ENCODE peak calls at places on chromosomes 11 and 22, in five cellular contexts. G is dorsolateral prefrontal cortex, J is A549, P is NB4, H is lung. U is an unnamed sample.

GRCh38 chr11:69518081-69518950 is 36.9 kb downstream of the LINC01488 start:
- DNase-seq in G (no peak), J (no peak), P (no peak), H (no peak), U (peak)

GRCh38 chr11:45860348-45860747 is 13.1 kb downstream of the CRY2 start:
- DNase-seq in G (no peak), J (no peak), P (no peak), H (no peak), U (no peak)

GRCh38 chr11:71489311-71490043 is 36.5 kb downstream of the NADSYN1 start:
- DNase-seq in G (no peak), J (peak), P (no peak), H (no peak), U (peak)

GRCh38 chr22:30640839-30641430 is 5.4 kb downstream of the SLC35E4 start:
- DNase-seq in G (no peak), J (no peak), P (no peak), H (no peak), U (no peak)

GRCh38 chr11:17603056-17603825 is 56.2 kb downstream of the OTOG start:
- DNase-seq in G (no peak), J (no peak), P (no peak), H (peak), U (no peak)

GRCh38 chr11:61946894-61947293 is 3.3 kb upstream of the BEST1 start:
- DNase-seq in G (no peak), J (no peak), P (no peak), H (no peak), U (no peak)

GRCh38 chr11:61489833-61490585 is 18.5 kb upstream of the LRRC10B start:
- DNase-seq in G (no peak), J (no peak), P (no peak), H (no peak), U (no peak)

GRCh38 chr22:31861226-31861840 is 83.0 kb upstream of the YWHAH start:
- DNase-seq in G (no peak), J (no peak), P (no peak), H (no peak), U (peak)

GRCh38 chr11:27997344-27997743 is 110.6 kb downstream of the KIF18A start:
- DNase-seq in G (no peak), J (no peak), P (peak), H (no peak), U (no peak)

GRCh38 chr11:61534025-61534900 is 25.7 kb downstream of the LRRC10B start:
- DNase-seq in G (no peak), J (no peak), P (no peak), H (no peak), U (no peak)

GRCh38 chr11:92141159-92141558 is 83.5 kb upstream of the FAT3 start:
- DNase-seq in G (no peak), J (no peak), P (no peak), H (no peak), U (no peak)

GRCh38 chr11:61793084-61793828 is 545 bp downstream of the FEN1 start:
- DNase-seq in G (no peak), J (peak), P (peak), H (no peak), U (no peak)

GRCh38 chr22:20433686-20434241 is 3.9 kb downstream of the SCARF2 start:
- DNase-seq in G (no peak), J (no peak), P (no peak), H (no peak), U (no peak)

GRCh38 chr11:20260307-20260706 is 100.0 kb upstream of the DBX1 start:
- DNase-seq in G (no peak), J (no peak), P (no peak), H (no peak), U (no peak)

DNA sequence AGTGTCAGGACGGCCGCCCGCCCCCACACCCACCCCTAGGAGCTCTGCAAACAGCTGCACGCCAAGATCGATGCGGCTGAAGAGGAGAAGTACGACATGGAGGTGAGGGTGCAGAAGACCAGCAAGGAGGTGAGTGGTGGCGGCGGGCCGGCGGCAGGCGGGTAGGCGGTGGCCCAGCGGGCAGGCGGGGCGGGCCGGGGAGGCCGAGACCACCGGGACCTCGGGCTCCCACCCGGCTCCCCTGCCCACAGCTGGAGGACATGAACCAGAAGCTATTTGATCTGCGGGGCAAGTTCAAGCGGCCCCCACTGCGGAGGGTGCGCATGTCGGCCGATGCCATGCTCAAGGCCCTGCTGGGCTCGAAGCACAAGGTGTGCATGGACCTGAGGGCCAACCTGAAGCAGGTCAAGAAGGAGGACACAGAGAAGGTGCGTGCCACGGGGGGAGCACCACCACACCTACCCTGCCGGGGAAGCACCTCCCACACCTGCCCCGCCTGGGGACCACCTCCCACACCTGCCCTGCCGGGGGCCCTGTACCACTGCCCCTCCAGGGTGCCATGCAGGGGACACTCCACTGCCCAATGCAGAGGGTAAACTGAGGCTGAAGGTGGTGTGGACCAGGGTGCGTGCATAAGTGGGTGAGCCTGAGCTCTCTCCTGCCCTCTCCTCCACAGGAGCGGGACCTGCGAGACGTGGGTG is 2.1 kb downstream of the TNNI2 start:
- DNase-seq in G (no peak), J (no peak), P (no peak), H (no peak), U (no peak)
- H3K4me3 ChIP-seq in G (no peak), J (no peak), P (no peak), H (peak), U (no peak)

GRCh38 chr11:67055812-67056211 is 835 bp upstream of the RHOD start:
- DNase-seq in G (no peak), J (no peak), P (no peak), H (no peak), U (no peak)
- H3K4me3 ChIP-seq in G (no peak), J (peak), P (no peak), H (peak), U (peak)

DNA sequence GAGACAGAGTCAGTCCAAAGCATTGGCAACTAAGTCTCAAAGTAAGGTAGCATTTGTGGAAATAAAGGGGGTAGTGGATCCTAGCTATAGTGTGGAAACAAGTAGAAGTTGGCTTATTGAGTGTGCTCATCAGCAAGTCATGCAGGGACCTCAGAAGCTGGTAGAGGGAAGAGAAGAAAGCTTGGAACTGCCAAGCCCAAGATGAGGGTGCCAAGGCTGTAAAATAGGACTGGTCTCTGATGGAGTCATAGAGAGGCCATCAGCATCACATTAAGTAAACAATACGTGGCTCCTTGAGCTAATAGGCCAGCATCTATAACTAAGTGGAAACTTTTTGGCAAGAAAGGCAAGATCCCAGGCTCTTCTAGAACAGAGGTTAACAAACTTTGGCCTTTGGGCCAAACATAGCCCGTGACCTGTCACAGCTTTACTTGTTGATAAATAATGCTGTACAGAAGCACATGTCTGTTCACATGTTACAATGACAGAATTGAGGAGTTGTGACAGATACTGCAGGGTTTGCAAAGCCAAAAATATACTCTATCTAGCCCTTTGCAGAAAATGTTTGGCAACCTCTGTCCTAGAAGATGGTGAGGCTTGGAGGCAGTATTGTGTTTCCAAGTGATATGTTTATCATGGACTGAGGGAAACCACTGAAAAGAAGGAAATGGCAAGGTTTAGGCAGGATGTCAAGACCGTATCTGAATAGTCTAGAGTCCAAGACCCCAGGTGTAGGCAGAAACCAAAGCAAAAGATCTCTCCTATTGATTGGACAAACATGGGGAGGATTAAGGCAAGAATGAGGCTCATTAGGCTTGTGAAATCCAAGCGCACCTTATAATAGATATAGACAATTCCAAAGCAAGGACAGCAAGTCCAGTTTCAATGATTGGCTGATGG is 62.5 kb upstream of the CD44 start:
- DNase-seq in G (no peak), J (no peak), P (no peak), H (no peak), U (no peak)
- H3K4me3 ChIP-seq in G (no peak), J (no peak), P (no peak), H (no peak), U (no peak)

GRCh38 chr22:46830001-46830715 is 67.7 kb downstream of the TBC1D22A start:
- DNase-seq in G (no peak), J (peak), P (no peak), H (no peak), U (peak)
- H3K4me3 ChIP-seq in G (no peak), J (peak), P (no peak), H (no peak), U (no peak)

GRCh38 chr22:28769394-28770085 is 3.0 kb upstream of the CCDC117 start:
- DNase-seq in G (no peak), J (no peak), P (no peak), H (no peak), U (no peak)
- H3K4me3 ChIP-seq in G (no peak), J (no peak), P (no peak), H (no peak), U (no peak)

GRCh38 chr11:122440783-122441701 is 214.5 kb upstream of the UBASH3B start:
- DNase-seq in G (no peak), J (peak), P (peak), H (no peak), U (peak)

GRCh38 chr11:122439911-122440782 is 215.4 kb upstream of the UBASH3B start:
- DNase-seq in G (no peak), J (peak), P (peak), H (no peak), U (peak)

GRCh38 chr11:122436188-122436555 is 219.3 kb upstream of the UBASH3B start:
- DNase-seq in G (no peak), J (no peak), P (no peak), H (no peak), U (no peak)

DNA sequence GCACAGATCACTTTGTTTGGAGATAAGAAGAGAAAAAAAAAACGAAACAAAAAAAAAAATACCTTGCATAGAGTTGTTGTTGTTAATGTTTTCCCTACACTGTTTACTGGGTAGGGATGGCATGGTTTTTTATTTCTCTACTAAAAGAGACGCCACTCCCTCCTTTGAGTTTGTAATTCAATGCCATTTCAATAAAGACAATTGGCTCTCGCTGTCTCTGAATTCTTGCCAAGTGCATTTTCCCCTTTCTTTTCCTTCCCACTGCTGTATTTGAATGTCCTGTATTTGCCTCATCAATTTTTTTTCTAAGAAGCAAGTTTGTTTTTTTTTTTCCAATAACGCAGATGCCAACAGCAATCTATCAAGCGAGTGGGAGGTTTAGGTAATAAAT is 213.8 kb upstream of the UBASH3B start:
- DNase-seq in G (no peak), J (no peak), P (no peak), H (no peak), U (no peak)
- H3K4me3 ChIP-seq in G (peak), J (peak), P (no peak), H (no peak), U (no peak)

GRCh38 chr11:845872-846271 is 3.2 kb downstream of the TSPAN4 start:
- DNase-seq in G (no peak), J (no peak), P (no peak), H (no peak), U (no peak)

GRCh38 chr11:843086-843704 is 543 bp downstream of the TSPAN4 start:
- DNase-seq in G (no peak), J (no peak), P (no peak), H (no peak), U (no peak)

GRCh38 chr11:842370-843002 is at the start of the genes POLR2L and TSPAN4:
- DNase-seq in G (peak), J (peak), P (peak), H (peak), U (peak)

GRCh38 chr11:844693-845644 is 2.3 kb downstream of the TSPAN4 start:
- DNase-seq in G (no peak), J (peak), P (peak), H (peak), U (no peak)

DNA sequence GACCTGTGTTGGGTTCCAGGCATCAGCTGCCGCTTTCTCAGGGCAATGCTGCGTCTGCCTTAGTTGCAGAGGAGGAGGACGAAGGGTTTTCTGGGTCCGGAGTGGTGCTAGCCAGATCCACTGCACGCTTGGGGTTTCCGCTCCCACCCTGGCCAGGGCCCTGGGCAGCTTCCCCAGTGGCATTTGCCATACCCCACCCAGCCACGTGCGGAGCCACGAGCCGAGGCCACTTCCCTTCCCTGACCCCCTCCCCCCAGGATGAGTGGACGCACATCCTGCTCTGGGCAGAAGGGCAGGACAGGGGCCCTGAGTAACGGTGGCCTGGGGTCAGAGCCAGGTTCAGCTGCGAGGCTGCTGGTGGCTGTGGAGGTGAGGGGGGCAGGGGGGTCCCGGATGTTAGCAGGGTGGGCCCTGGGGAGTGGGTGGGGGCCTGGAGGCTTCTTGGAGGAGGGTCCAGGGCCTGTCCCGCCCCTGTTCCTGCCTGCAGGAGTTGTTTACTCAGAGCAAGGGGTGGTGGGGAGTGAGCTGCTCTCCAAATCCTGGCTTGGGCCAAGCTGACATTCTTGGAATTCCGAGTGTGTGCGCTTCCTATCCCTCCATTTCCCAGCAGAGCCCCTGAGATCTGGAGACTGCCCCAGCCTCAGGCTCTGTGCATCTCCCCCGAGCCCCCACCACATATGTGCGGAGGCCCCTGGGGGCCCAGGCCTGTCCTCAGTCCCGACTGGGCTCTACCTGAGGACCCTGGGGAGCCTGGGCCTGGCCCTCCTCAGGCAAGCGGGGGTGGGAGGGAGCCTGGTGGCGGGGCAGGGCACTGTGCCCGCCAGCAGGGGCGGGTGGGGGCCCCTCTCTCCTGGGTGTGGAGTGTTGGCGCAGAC is 1.4 kb downstream of the TSPAN4 start:
- DNase-seq in G (no peak), J (peak), P (no peak), H (peak), U (peak)
- H3K4me3 ChIP-seq in G (peak), J (peak), P (no peak), H (peak), U (peak)

DNA sequence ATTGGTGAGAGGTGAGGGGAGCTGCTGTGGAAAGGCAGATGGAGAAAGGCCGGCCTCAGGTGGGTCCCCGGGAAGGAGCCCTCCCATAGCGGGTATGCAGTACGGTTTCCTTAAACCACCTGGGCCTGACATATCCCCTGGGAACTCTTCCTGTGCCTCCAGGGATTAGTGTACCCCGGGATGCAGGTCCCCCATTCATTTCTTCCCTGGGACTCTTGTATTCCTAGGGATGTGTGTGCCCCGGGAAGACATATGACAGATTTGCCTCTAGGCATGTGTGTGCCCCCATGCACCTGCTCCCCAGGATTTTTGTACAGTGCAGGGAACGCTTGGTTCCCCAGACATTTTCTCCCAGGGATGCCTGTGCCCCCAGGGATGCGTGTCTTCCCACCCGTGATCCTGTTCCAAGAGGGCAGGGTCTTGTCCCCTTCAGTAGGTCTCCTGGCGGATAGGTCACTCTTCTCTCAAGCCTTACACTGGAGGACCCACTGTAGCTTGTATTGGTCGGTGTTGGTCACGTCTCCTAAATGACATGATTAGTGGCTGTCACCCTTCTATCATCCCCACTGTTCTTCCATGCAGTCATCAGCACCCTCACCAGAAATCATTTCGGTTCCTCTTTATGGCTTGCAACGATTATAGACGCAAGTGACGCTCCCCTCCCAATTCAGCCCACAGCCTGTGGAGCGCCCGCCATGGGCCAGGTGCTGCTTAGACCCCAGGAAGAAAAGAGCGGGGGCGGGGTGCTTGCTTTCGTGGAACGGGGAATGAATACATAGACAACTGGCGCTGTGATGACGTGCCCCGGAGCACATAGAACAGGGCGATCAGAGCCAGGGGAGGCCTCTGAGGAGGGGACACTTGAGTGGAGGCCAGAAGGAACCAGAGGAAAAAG is 1.3 kb downstream of the PARVB start:
- DNase-seq in G (no peak), J (no peak), P (peak), H (no peak), U (no peak)
- H3K4me3 ChIP-seq in G (peak), J (peak), P (peak), H (no peak), U (peak)

DNA sequence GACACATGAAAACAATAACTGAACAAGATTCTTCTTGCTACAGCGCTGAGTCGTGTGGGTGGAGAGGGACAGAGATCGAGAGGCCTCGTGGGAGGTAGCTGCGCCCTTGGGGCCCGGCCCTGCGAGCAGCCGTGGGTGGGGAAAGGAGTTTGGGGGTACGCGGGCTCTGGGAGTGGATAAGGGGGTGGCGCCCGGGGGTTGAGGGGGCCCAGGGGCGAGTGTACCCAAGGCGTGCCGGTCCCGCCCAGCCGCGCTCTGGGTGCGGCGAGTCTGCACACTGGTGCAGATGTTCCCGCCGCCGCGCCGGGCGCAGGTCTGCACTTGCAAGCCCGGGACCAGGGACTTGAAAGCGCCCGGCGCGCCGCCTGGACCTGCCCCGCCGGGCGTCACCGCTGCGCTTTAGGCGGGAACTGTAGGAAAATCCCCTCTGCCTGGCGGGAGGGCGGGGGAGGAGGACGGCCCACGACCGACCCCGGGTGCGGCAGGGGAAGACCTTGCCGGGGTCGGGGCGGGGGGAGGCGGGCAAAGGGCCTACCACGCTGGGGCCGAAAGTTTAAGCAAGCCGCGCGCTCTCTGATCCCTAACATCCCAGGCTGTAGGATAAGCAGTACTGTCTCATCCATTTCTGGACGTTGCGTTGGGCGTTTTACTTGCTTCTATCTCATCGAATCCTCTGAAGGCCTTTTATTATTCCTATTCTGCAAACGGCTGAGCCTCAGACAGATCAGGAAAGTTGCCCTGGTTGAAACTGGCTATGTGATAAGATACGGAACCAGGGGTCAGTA is 1.4 kb upstream of the KREMEN1 start:
- DNase-seq in G (no peak), J (peak), P (peak), H (no peak), U (no peak)
- H3K4me3 ChIP-seq in G (peak), J (peak), P (no peak), H (no peak), U (peak)

U was measured in brain microvascular endothelial cell.